ENCODE peak calls at places on chromosomes 5 and 9, in six cellular contexts. One of them, this sample, is unnamed.

GRCh38 chr9:89679581-89679980 is 74.8 kb downstream of the GADD45G start:
- DNase-seq in iPS DF 6.9: no peak
- DNase-seq in effector memory CD4-positive, alpha-beta T cell: no peak
- DNase-seq in HCT116: no peak
- DNase-seq in esophagus squamous epithelium: no peak
- DNase-seq in CD8-positive, alpha-beta memory T cell: no peak
- DNase-seq in this sample: no peak

GRCh38 chr9:38641985-38642864 is 21.8 kb upstream of the ANKRD18A start:
- DNase-seq in HCT116: peak
- DNase-seq in iPS DF 6.9: peak
- DNase-seq in effector memory CD4-positive, alpha-beta T cell: no peak
- DNase-seq in CD8-positive, alpha-beta memory T cell: no peak
- DNase-seq in esophagus squamous epithelium: no peak
- DNase-seq in this sample: no peak

GRCh38 chr9:111474385-111474784 is 9.8 kb downstream of the ECPAS start:
- DNase-seq in CD8-positive, alpha-beta memory T cell: no peak
- DNase-seq in effector memory CD4-positive, alpha-beta T cell: no peak
- DNase-seq in iPS DF 6.9: no peak
- DNase-seq in esophagus squamous epithelium: no peak
- DNase-seq in HCT116: no peak
- DNase-seq in this sample: no peak

GRCh38 chr5:3277590-3278196 is 317.9 kb upstream of the IRX1 start:
- DNase-seq in CD8-positive, alpha-beta memory T cell: no peak
- DNase-seq in HCT116: no peak
- DNase-seq in iPS DF 6.9: no peak
- DNase-seq in effector memory CD4-positive, alpha-beta T cell: no peak
- DNase-seq in esophagus squamous epithelium: no peak
- DNase-seq in this sample: no peak

GRCh38 chr5:66710557-66710956 is 114.4 kb downstream of the MAST4 start:
- DNase-seq in esophagus squamous epithelium: no peak
- DNase-seq in effector memory CD4-positive, alpha-beta T cell: no peak
- DNase-seq in HCT116: no peak
- DNase-seq in CD8-positive, alpha-beta memory T cell: no peak
- DNase-seq in iPS DF 6.9: no peak
- DNase-seq in this sample: peak

GRCh38 chr9:17018001-17018491 is 116.8 kb upstream of the CNTLN start:
- DNase-seq in HCT116: no peak
- DNase-seq in effector memory CD4-positive, alpha-beta T cell: no peak
- DNase-seq in CD8-positive, alpha-beta memory T cell: no peak
- DNase-seq in esophagus squamous epithelium: no peak
- DNase-seq in iPS DF 6.9: no peak
- DNase-seq in this sample: peak

GRCh38 chr9:123322771-123323481 is 33.1 kb upstream of the CRB2 start:
- DNase-seq in iPS DF 6.9: no peak
- DNase-seq in CD8-positive, alpha-beta memory T cell: peak
- DNase-seq in effector memory CD4-positive, alpha-beta T cell: no peak
- DNase-seq in esophagus squamous epithelium: no peak
- DNase-seq in HCT116: no peak
- DNase-seq in this sample: no peak

GRCh38 chr5:157464518-157465171 is 4.6 kb downstream of the NIPAL4 start:
- DNase-seq in CD8-positive, alpha-beta memory T cell: no peak
- DNase-seq in effector memory CD4-positive, alpha-beta T cell: no peak
- DNase-seq in iPS DF 6.9: no peak
- DNase-seq in HCT116: peak
- DNase-seq in esophagus squamous epithelium: no peak
- DNase-seq in this sample: peak

GRCh38 chr9:71490810-71491209 is 277.5 kb downstream of the CEMIP2 start:
- DNase-seq in effector memory CD4-positive, alpha-beta T cell: no peak
- DNase-seq in iPS DF 6.9: peak
- DNase-seq in CD8-positive, alpha-beta memory T cell: no peak
- DNase-seq in HCT116: no peak
- DNase-seq in esophagus squamous epithelium: no peak
- DNase-seq in this sample: no peak

GRCh38 chr5:21831145-21831787 is 1021.9 kb downstream of the CDH12 start:
- DNase-seq in effector memory CD4-positive, alpha-beta T cell: no peak
- DNase-seq in CD8-positive, alpha-beta memory T cell: no peak
- DNase-seq in iPS DF 6.9: no peak
- DNase-seq in esophagus squamous epithelium: no peak
- DNase-seq in HCT116: no peak
- DNase-seq in this sample: no peak

GRCh38 chr9:64773491-64773931 is 511.5 kb downstream of the FOXD4L5 start:
- DNase-seq in esophagus squamous epithelium: no peak
- DNase-seq in effector memory CD4-positive, alpha-beta T cell: peak
- DNase-seq in iPS DF 6.9: no peak
- DNase-seq in CD8-positive, alpha-beta memory T cell: no peak
- DNase-seq in HCT116: no peak
- DNase-seq in this sample: peak

GRCh38 chr5:156640751-156641241 is 209.3 kb upstream of the PPP1R2B start:
- DNase-seq in effector memory CD4-positive, alpha-beta T cell: no peak
- DNase-seq in iPS DF 6.9: no peak
- DNase-seq in esophagus squamous epithelium: no peak
- DNase-seq in HCT116: no peak
- DNase-seq in CD8-positive, alpha-beta memory T cell: no peak
- DNase-seq in this sample: no peak

DNA sequence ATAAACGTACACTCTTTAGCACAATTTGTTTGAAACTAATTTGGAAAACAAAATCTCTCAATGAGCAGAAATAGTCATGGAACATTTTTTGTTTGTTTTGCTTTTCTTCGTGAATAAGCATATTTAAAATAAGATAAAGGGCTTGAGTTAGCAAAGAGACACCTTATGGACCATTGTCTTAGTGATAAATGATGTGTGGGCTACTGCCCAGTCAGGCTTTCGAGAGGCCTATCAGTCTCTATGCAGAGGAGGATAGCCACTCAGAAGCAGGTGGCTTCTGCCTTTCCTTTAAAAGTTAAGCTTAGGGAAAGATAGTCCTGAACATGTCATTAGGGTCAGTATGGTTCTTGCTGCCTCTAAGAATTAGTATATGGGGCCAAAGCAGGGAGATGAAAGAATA is 2.1 kb upstream of the ARL15 start:
- DNase-seq in iPS DF 6.9: no peak
- DNase-seq in HCT116: no peak
- DNase-seq in CD8-positive, alpha-beta memory T cell: no peak
- DNase-seq in esophagus squamous epithelium: no peak
- DNase-seq in effector memory CD4-positive, alpha-beta T cell: no peak
- DNase-seq in this sample: no peak
- H3K4me3 ChIP-seq in iPS DF 6.9: no peak
- H3K4me3 ChIP-seq in HCT116: no peak
- H3K4me3 ChIP-seq in CD8-positive, alpha-beta memory T cell: no peak
- H3K4me3 ChIP-seq in esophagus squamous epithelium: no peak
- H3K4me3 ChIP-seq in effector memory CD4-positive, alpha-beta T cell: no peak
- H3K4me3 ChIP-seq in this sample: no peak

GRCh38 chr9:116359958-116360357 is 206.4 kb downstream of the PAPPA start:
- DNase-seq in HCT116: no peak
- DNase-seq in esophagus squamous epithelium: no peak
- DNase-seq in CD8-positive, alpha-beta memory T cell: no peak
- DNase-seq in iPS DF 6.9: no peak
- DNase-seq in effector memory CD4-positive, alpha-beta T cell: no peak
- DNase-seq in this sample: peak
- H3K27ac ChIP-seq in HCT116: no peak
- H3K27ac ChIP-seq in esophagus squamous epithelium: no peak
- H3K27ac ChIP-seq in CD8-positive, alpha-beta memory T cell: no peak
- H3K27ac ChIP-seq in iPS DF 6.9: no peak
- H3K27ac ChIP-seq in effector memory CD4-positive, alpha-beta T cell: no peak
- H3K27ac ChIP-seq in this sample: no peak

GRCh38 chr9:129174724-129175514 is 3.1 kb downstream of the IER5L start:
- DNase-seq in esophagus squamous epithelium: no peak
- DNase-seq in HCT116: peak
- DNase-seq in CD8-positive, alpha-beta memory T cell: peak
- DNase-seq in iPS DF 6.9: no peak
- DNase-seq in effector memory CD4-positive, alpha-beta T cell: peak
- DNase-seq in this sample: peak
- H3K4me3 ChIP-seq in esophagus squamous epithelium: peak
- H3K4me3 ChIP-seq in HCT116: peak
- H3K4me3 ChIP-seq in CD8-positive, alpha-beta memory T cell: peak
- H3K4me3 ChIP-seq in iPS DF 6.9: peak
- H3K4me3 ChIP-seq in effector memory CD4-positive, alpha-beta T cell: peak
- H3K4me3 ChIP-seq in this sample: peak

GRCh38 chr5:54548565-54548964 is 31.0 kb downstream of the SNX18 start:
- DNase-seq in effector memory CD4-positive, alpha-beta T cell: no peak
- DNase-seq in CD8-positive, alpha-beta memory T cell: no peak
- DNase-seq in esophagus squamous epithelium: no peak
- DNase-seq in iPS DF 6.9: no peak
- DNase-seq in HCT116: no peak
- DNase-seq in this sample: no peak

GRCh38 chr5:54541823-54542783 is 24.5 kb downstream of the SNX18 start:
- DNase-seq in effector memory CD4-positive, alpha-beta T cell: no peak
- DNase-seq in esophagus squamous epithelium: no peak
- DNase-seq in HCT116: no peak
- DNase-seq in iPS DF 6.9: no peak
- DNase-seq in CD8-positive, alpha-beta memory T cell: no peak
- DNase-seq in this sample: no peak

GRCh38 chr5:54547711-54548250 is 30.2 kb downstream of the SNX18 start:
- DNase-seq in esophagus squamous epithelium: no peak
- DNase-seq in CD8-positive, alpha-beta memory T cell: no peak
- DNase-seq in iPS DF 6.9: no peak
- DNase-seq in HCT116: no peak
- DNase-seq in effector memory CD4-positive, alpha-beta T cell: no peak
- DNase-seq in this sample: peak

GRCh38 chr5:54544044-54544443 is 26.5 kb downstream of the SNX18 start:
- DNase-seq in CD8-positive, alpha-beta memory T cell: no peak
- DNase-seq in iPS DF 6.9: no peak
- DNase-seq in effector memory CD4-positive, alpha-beta T cell: no peak
- DNase-seq in HCT116: no peak
- DNase-seq in esophagus squamous epithelium: no peak
- DNase-seq in this sample: no peak

GRCh38 chr5:54545796-54546195 is 28.2 kb downstream of the SNX18 start:
- DNase-seq in effector memory CD4-positive, alpha-beta T cell: no peak
- DNase-seq in HCT116: no peak
- DNase-seq in iPS DF 6.9: no peak
- DNase-seq in esophagus squamous epithelium: no peak
- DNase-seq in CD8-positive, alpha-beta memory T cell: no peak
- DNase-seq in this sample: no peak
- H3K27ac ChIP-seq in effector memory CD4-positive, alpha-beta T cell: no peak
- H3K27ac ChIP-seq in HCT116: no peak
- H3K27ac ChIP-seq in iPS DF 6.9: no peak
- H3K27ac ChIP-seq in esophagus squamous epithelium: no peak
- H3K27ac ChIP-seq in CD8-positive, alpha-beta memory T cell: no peak
- H3K27ac ChIP-seq in this sample: no peak

GRCh38 chr9:95077053-95077765 is 240.3 kb downstream of the FANCC start:
- DNase-seq in esophagus squamous epithelium: no peak
- DNase-seq in effector memory CD4-positive, alpha-beta T cell: no peak
- DNase-seq in CD8-positive, alpha-beta memory T cell: no peak
- DNase-seq in iPS DF 6.9: no peak
- DNase-seq in HCT116: no peak
- DNase-seq in this sample: peak
- H3K4me3 ChIP-seq in esophagus squamous epithelium: peak
- H3K4me3 ChIP-seq in effector memory CD4-positive, alpha-beta T cell: no peak
- H3K4me3 ChIP-seq in CD8-positive, alpha-beta memory T cell: no peak
- H3K4me3 ChIP-seq in iPS DF 6.9: no peak
- H3K4me3 ChIP-seq in HCT116: no peak
- H3K4me3 ChIP-seq in this sample: no peak

DNA sequence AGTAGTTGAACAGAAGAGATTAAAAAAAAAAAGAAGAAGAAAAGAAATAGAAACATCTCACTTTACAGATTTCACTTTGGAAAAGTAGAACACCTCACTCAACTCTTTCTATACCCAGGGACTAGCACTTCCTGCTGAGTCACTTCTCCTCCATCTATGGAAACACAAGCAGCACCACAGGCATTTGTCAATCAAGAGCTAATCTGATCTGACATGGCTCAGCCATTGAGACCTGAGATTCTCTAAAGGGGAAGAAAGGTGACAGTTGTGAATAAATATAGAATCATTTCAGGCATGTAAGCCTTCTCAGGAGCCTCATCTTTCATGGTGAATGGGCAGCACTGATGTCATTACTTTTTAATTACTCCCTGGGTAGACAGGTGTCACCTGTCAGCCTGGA is 559.9 kb downstream of the HINT1 start:
- DNase-seq in CD8-positive, alpha-beta memory T cell: no peak
- DNase-seq in HCT116: peak
- DNase-seq in effector memory CD4-positive, alpha-beta T cell: no peak
- DNase-seq in esophagus squamous epithelium: no peak
- DNase-seq in iPS DF 6.9: no peak
- DNase-seq in this sample: no peak
- H3K27ac ChIP-seq in CD8-positive, alpha-beta memory T cell: no peak
- H3K27ac ChIP-seq in HCT116: no peak
- H3K27ac ChIP-seq in effector memory CD4-positive, alpha-beta T cell: no peak
- H3K27ac ChIP-seq in esophagus squamous epithelium: no peak
- H3K27ac ChIP-seq in iPS DF 6.9: no peak
- H3K27ac ChIP-seq in this sample: no peak

This sample was measured in right cardiac atrium.